ENCODE peak calls at places on chromosomes 6 and 20, in nine cellular contexts. U is transverse colon, L is suprapubic skin, J is mammary epithelial cell, I is kidney, P is lung, A is IMR-90, X is heart left ventricle, Q is WERI-Rb-1. V is an unnamed sample.

GRCh38 chr6:169225887-169226286 is 27.8 kb downstream of the THBS2 start:
- DNase-seq in U (no peak), L (no peak), J (no peak), I (peak; percentile 59), P (no peak), A (no peak), X (no peak), Q (no peak), V (no peak)

GRCh38 chr20:1382670-1383069 is 10.2 kb downstream of the FKBP1A start:
- DNase-seq in U (no peak), L (no peak), J (no peak), I (no peak), P (no peak), A (peak; percentile 17), X (no peak), Q (no peak), V (no peak)

GRCh38 chr6:145756170-145756662 is 20.9 kb upstream of the EPM2A start:
- DNase-seq in U (no peak), L (no peak), J (peak; percentile 96), I (no peak), P (peak; percentile 63), A (peak; percentile 89), X (peak; percentile 34), Q (no peak), V (no peak)

GRCh38 chr20:25280574-25281535 is 33.0 kb downstream of the PYGB start:
- DNase-seq in U (peak; percentile 7), L (peak; percentile 58), J (no peak), I (peak; percentile 60), P (no peak), A (no peak), X (peak; percentile 12), Q (peak; percentile 3), V (no peak)

GRCh38 chr6:81326856-81327561 is 425.5 kb downstream of the TENT5A start:
- DNase-seq in U (no peak), L (no peak), J (no peak), I (no peak), P (no peak), A (peak; percentile 4), X (no peak), Q (no peak), V (no peak)

GRCh38 chr6:136989591-136990578 is 54.9 kb downstream of the IL20RA start:
- DNase-seq in U (peak; percentile 23), L (peak; percentile 73), J (no peak), I (no peak), P (no peak), A (no peak), X (peak; percentile 39), Q (peak; percentile 65), V (no peak)

GRCh38 chr6:84411060-84411629 is 183.7 kb upstream of the CEP162 start:
- DNase-seq in U (no peak), L (no peak), J (no peak), I (no peak), P (no peak), A (peak; percentile 29), X (no peak), Q (no peak), V (no peak)

GRCh38 chr6:146892283-146892612 is 293.5 kb downstream of the ADGB start:
- DNase-seq in U (no peak), L (no peak), J (no peak), I (no peak), P (no peak), A (no peak), X (no peak), Q (no peak), V (no peak)

GRCh38 chr6:105162377-105162776 is 17.4 kb downstream of the POPDC3 start:
- DNase-seq in U (no peak), L (no peak), J (no peak), I (no peak), P (no peak), A (no peak), X (no peak), Q (no peak), V (no peak)

GRCh38 chr20:54107181-54107580 is 36.8 kb upstream of the BCAS1 start:
- DNase-seq in U (no peak), L (no peak), J (peak; percentile 43), I (no peak), P (no peak), A (no peak), X (no peak), Q (no peak), V (no peak)

GRCh38 chr20:10673831-10674683 is at the start of gene JAG1:
- DNase-seq in U (peak; percentile 97), L (peak; percentile 96), J (peak; percentile 95), I (peak; percentile 98), P (peak; percentile 94), A (peak; percentile 95), X (peak; percentile 94), Q (peak; percentile 92), V (peak; percentile 91)

GRCh38 chr6:152594726-152595125 is 42.4 kb downstream of the SYNE1 start:
- DNase-seq in U (no peak), L (no peak), J (no peak), I (no peak), P (no peak), A (no peak), X (no peak), Q (no peak), V (no peak)

GRCh38 chr20:6562111-6562510 is 205.4 kb upstream of the BMP2 start:
- DNase-seq in U (no peak), L (no peak), J (peak; percentile 82), I (no peak), P (no peak), A (peak; percentile 88), X (no peak), Q (no peak), V (no peak)

GRCh38 chr6:42104095-42104806 is 38.2 kb downstream of the C6orf132 start:
- DNase-seq in U (peak; percentile 70), L (no peak), J (no peak), I (no peak), P (peak; percentile 88), A (no peak), X (peak; percentile 67), Q (no peak), V (no peak)

GRCh38 chr6:13671742-13672141 is 39.9 kb downstream of the RANBP9 start:
- DNase-seq in U (no peak), L (no peak), J (no peak), I (no peak), P (no peak), A (no peak), X (no peak), Q (no peak), V (no peak)

DNA sequence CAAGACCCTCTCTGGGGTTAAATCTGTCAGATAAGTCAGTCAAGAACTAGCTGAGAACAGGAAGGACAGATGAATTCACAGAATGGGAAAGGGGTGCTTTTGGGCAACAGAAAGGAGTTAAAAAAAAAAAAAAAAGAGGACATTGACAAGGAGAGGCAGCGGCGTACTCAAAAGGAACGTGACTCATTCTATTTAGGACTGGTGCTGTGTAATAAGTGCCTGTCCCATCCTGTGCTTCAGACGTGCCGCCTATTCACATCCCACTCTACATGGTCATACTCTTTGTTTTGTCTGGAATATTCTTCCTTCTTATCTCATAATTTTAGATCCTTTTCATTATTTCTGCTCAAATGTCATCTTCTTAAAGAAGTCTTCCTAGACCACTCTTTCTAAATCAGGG is 101.1 kb upstream of the EMILIN3 start:
- DNase-seq in U (no peak), L (no peak), J (no peak), I (no peak), P (no peak), A (no peak), X (no peak), Q (no peak), V (no peak)
- H3K36me3 ChIP-seq in U (no peaks in the 10 kb centered on the region), L (peaks cover 47% of the 10 kb centered on the region), J (no peaks in the 10 kb centered on the region), I (peaks cover 21% of the 10 kb centered on the region), P (peaks cover 10% of the 10 kb centered on the region), A (peaks cover 18% of the 10 kb centered on the region), X (peaks cover 26% of the 10 kb centered on the region), Q (peaks cover 45% of the 10 kb centered on the region), V (peaks cover 41% of the 10 kb centered on the region)

GRCh38 chr6:167113047-167113446 is 9.8 kb upstream of the CCR6 start:
- DNase-seq in U (no peak), L (no peak), J (no peak), I (no peak), P (no peak), A (no peak), X (no peak), Q (no peak), V (no peak)
- H3K27ac ChIP-seq in U (peak overlapping the region; percentile 46), L (no peak overlapping the region), J (no peak overlapping the region), I (no peak overlapping the region), P (no peak overlapping the region), A (no peak overlapping the region), X (no peak overlapping the region), Q (no peak overlapping the region), V (no peak overlapping the region)

DNA sequence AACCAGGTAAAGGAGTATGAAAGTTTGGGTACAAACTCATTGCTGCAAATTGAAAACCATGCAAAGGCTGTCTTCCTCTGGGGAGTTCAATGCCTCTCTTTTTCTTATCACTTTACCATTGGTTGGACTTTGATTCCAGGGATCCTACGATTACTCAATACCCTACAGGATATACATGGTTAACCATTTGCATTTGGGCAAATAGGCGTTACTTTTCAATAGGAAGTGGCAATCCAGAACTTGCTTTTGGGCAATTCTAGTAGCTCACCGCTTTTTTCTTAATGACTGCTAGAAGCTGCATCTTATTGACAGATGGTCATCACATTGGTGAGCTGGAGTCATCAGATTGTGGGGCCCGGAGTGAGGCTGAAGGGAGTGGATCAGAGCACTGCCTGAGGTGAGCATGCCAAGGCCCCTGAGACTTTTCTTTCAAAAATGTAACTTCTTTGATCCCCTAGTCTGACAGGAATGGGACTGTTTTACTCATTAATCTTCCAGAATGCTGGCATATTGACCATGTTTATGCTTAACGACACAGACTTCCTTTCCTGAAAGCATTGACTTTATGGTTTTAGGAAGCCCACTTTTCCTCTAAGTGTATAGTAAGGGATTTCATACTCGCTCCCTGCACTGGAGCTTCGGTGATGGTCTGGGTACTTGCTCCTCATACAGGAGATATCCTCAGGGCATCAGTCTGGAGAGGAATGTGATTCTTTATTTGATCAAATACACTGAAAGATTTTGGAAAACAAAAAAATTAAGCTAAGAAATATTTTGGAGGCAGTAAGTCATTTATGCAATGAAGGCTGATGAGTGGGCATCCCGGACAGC is at the start of gene CCR6:
- DNase-seq in U (no peak), L (no peak), J (no peak), I (no peak), P (no peak), A (no peak), X (no peak), Q (no peak), V (no peak)
- TF ChIP-seq CTCF in U (no peak), L (no peak), J (no peak), I (no peak), P (no peak), A (no peak), X (no peak), Q (no peak), V (no peak)

DNA sequence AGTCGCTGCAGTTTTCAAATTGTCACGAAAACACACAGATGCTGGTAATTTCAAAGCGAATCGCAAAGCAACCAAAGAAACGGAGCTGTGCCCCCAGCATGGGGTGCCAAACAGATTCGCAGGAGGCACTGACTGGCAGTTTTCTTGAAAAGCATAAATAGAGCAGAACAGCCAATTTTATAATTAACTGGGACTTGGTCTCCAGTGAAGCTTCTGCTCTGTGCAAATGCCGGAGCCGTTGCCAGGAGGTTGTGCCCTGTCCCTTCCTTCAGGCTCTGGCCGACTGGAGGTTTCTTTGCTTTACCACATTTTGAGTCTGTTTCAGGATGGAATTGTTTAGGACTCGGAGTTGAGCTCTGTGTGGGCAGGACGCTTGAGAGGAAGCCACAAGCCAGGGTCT is 18.9 kb downstream of the ARHGAP40 start:
- DNase-seq in U (no peak), L (no peak), J (no peak), I (no peak), P (no peak), A (no peak), X (no peak), Q (no peak), V (no peak)
- H3K36me3 ChIP-seq in U (no peaks in the 10 kb centered on the region), L (no peaks in the 10 kb centered on the region), J (no peaks in the 10 kb centered on the region), I (no peaks in the 10 kb centered on the region), P (no peaks in the 10 kb centered on the region), A (no peaks in the 10 kb centered on the region), X (no peaks in the 10 kb centered on the region), Q (no peaks in the 10 kb centered on the region), V (no peaks in the 10 kb centered on the region)

GRCh38 chr6:34289137-34289536 is 40.3 kb upstream of the SMIM29 start:
- DNase-seq in U (no peak), L (no peak), J (no peak), I (no peak), P (no peak), A (no peak), X (no peak), Q (no peak), V (no peak)
- H3K27ac ChIP-seq in U (no peak overlapping the region), L (no peak overlapping the region), J (no peak overlapping the region), I (no peak overlapping the region), P (no peak overlapping the region), A (no peak overlapping the region), X (no peak overlapping the region), Q (no peak overlapping the region), V (no peak overlapping the region)

V was measured in thoracic aorta.